ENCODE peak calls at places on chromosomes 1 and 21, in six cellular contexts. K, J, Z, I, S and Y are unnamed samples.

GRCh38 chr1:208433086-208433485 is 188.9 kb upstream of the PLXNA2 start:
- DNase-seq in K (no peak), J (no peak), Z (peak; percentile 3), I (no peak), S (no peak), Y (no peak)

GRCh38 chr1:22295396-22295795 is 152.5 kb upstream of the WNT4 start:
- DNase-seq in K (no peak), J (no peak), Z (no peak), I (no peak), S (no peak), Y (no peak)

GRCh38 chr1:204289280-204289679 is 70.4 kb downstream of the PLEKHA6 start:
- DNase-seq in K (no peak), J (no peak), Z (no peak), I (peak; percentile 68), S (no peak), Y (no peak)

GRCh38 chr1:35657851-35658250 is 16.5 kb upstream of the PSMB2 start:
- DNase-seq in K (no peak), J (no peak), Z (no peak), I (no peak), S (no peak), Y (no peak)

GRCh38 chr21:42164064-42164789 is 54.7 kb upstream of the ABCG1 start:
- DNase-seq in K (no peak), J (peak; percentile 45), Z (no peak), I (peak; percentile 60), S (peak; percentile 89), Y (peak; percentile 63)

GRCh38 chr1:30906631-30907389 is 1.7 kb downstream of the SDC3 start:
- DNase-seq in K (no peak), J (no peak), Z (no peak), I (no peak), S (peak; percentile 65), Y (no peak)

GRCh38 chr1:246573481-246573880 is 7.2 kb downstream of the CNST start:
- DNase-seq in K (no peak), J (no peak), Z (no peak), I (no peak), S (no peak), Y (no peak)

GRCh38 chr1:111225091-111225490 is 2.4 kb upstream of the CHI3L2 start:
- DNase-seq in K (no peak), J (no peak), Z (no peak), I (no peak), S (no peak), Y (no peak)

GRCh38 chr1:110677016-110677415 is 2.3 kb upstream of the KCNA3 start:
- DNase-seq in K (no peak), J (no peak), Z (no peak), I (no peak), S (no peak), Y (no peak)

GRCh38 chr1:171277534-171277933 is 29.2 kb downstream of the FMO1 start:
- DNase-seq in K (no peak), J (no peak), Z (no peak), I (no peak), S (no peak), Y (no peak)

GRCh38 chr1:171279678-171280077 is 31.4 kb downstream of the FMO1 start:
- DNase-seq in K (no peak), J (no peak), Z (no peak), I (no peak), S (no peak), Y (no peak)

GRCh38 chr1:171279234-171279633 is 30.9 kb downstream of the FMO1 start:
- DNase-seq in K (no peak), J (no peak), Z (no peak), I (no peak), S (no peak), Y (no peak)

GRCh38 chr1:171286032-171286705 is 27.8 kb upstream of the FMO4 start:
- DNase-seq in K (no peak), J (no peak), Z (peak; percentile 14), I (no peak), S (no peak), Y (no peak)

GRCh38 chr1:171280596-171280995 is 32.3 kb downstream of the FMO1 start:
- DNase-seq in K (no peak), J (no peak), Z (no peak), I (no peak), S (no peak), Y (no peak)
- H3K4me1 ChIP-seq in K (no peaks in the 10 kb centered on the region), J (no peaks in the 10 kb centered on the region), Z (no peaks in the 10 kb centered on the region), I (no peaks in the 10 kb centered on the region), S (no peaks in the 10 kb centered on the region), Y (no peaks in the 10 kb centered on the region)

GRCh38 chr1:108511764-108512163 is 48.1 kb upstream of the EEIG2 start:
- DNase-seq in K (peak; percentile 45), J (no peak), Z (no peak), I (no peak), S (no peak), Y (no peak)
- TF ChIP-seq CTCF in K (no peak), J (no peak), Z (no peak), I (no peak), S (no peak), Y (no peak)

DNA sequence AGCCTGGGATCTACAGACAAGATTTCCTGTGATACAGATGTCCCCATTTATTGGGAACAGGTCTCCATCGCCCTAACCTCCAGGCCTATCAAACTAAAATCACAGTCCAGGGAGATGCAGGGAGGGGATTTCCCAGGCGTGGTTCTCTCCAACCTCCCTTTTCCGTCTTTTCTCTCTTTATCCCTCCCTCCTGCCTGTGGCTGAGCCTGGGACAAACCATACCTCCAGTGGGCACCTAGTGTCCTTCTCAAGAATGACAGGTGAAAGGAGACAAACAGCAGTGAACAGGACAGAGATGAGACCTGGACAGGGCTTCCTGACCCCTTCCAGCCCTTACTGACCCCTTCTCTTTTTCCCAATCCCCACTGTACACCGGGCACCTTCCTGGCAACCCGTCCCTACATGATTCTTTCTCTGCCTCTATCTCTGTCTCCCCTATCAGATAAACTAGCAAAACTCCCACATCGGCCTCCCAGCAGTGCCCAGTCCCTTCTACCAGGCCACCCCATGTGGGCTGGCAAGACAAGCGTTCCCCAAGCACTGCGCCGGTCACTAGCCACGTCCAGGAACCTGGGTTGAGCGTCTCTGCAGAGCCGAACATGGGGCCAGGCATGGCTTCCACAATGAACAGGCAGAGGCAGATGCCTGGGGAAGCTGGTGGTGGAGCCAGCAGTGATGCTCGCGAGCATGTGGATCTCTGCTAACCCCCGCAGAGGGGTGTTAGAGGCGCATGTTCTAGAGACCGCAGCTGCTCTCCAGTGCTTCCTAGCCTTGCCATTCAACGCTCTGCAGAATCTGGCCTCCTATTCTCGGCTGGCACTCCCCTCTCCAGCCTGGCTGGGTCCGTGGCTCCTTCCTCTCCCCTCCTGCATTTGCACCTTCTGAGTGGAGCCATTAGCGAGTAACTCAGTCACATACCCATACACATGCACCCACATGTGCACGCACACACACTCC is 54.7 kb downstream of the ELK4 start:
- DNase-seq in K (no peak), J (peak; percentile 4), Z (no peak), I (no peak), S (peak; percentile 12), Y (no peak)
- H3K4me3 ChIP-seq in K (no peak overlapping the region), J (no peak overlapping the region), Z (no peak overlapping the region), I (no peak overlapping the region), S (no peak overlapping the region), Y (no peak overlapping the region)

GRCh38 chr1:10651377-10651776 is 145.1 kb downstream of the CASZ1 start:
- DNase-seq in K (no peak), J (no peak), Z (no peak), I (no peak), S (no peak), Y (peak; percentile 42)

GRCh38 chr1:10647414-10648170 is 148.9 kb downstream of the CASZ1 start:
- DNase-seq in K (no peak), J (no peak), Z (no peak), I (no peak), S (no peak), Y (no peak)

GRCh38 chr1:10648689-10649483 is 147.6 kb downstream of the CASZ1 start:
- DNase-seq in K (no peak), J (no peak), Z (no peak), I (peak; percentile 49), S (no peak), Y (no peak)

GRCh38 chr1:10650591-10651216 is 145.7 kb downstream of the CASZ1 start:
- DNase-seq in K (no peak), J (no peak), Z (no peak), I (no peak), S (no peak), Y (no peak)

GRCh38 chr1:10649484-10650201 is 146.8 kb downstream of the CASZ1 start:
- DNase-seq in K (no peak), J (no peak), Z (no peak), I (no peak), S (no peak), Y (no peak)
- H3K4me1 ChIP-seq in K (no peaks in the 10 kb centered on the region), J (no peaks in the 10 kb centered on the region), Z (no peaks in the 10 kb centered on the region), I (peaks cover 14% of the 10 kb centered on the region), S (no peaks in the 10 kb centered on the region), Y (no peaks in the 10 kb centered on the region)

GRCh38 chr1:206933333-206933945 is 11.7 kb upstream of the FCMR start:
- DNase-seq in K (no peak), J (peak; percentile 31), Z (no peak), I (peak; percentile 29), S (peak; percentile 92), Y (peak; percentile 52)
- TF ChIP-seq CTCF in K (peak; percentile 58), J (peak; percentile 33), Z (peak; percentile 13), I (peak; percentile 65), S (peak; percentile 74), Y (peak; percentile 24)

GRCh38 chr1:63321788-63322247 is 549 bp upstream of the FOXD3 start:
- DNase-seq in K (no peak), J (no peak), Z (no peak), I (no peak), S (no peak), Y (no peak)
- H3K4me3 ChIP-seq in K (no peak overlapping the region), J (peak overlapping the region; percentile 45), Z (peak overlapping the region; percentile 29), I (peak overlapping the region; percentile 25), S (peak overlapping the region; percentile 64), Y (peak overlapping the region; percentile 40)